ENCODE peak calls at places on chromosomes 4 and X, in eight cellular contexts. M is T-cell; L is naive thymus-derived CD4-positive, alpha-beta T cell; Z is Peyer's patch; Q is upper lobe of right lung; A is GM12865; F is progenitor cell of endocrine pancreas; N is activated T-cell treated with anti-CD3 and anti-CD28 coated beads for 1 hour. P is an unnamed sample.

GRCh38 chr4:139176299-139177048 is 544 bp downstream of the ELF2 start:
- DNase-seq in N (peak), Z (peak), Q (peak), A (peak), M (peak), F (peak), L (peak), P (peak)

GRCh38 chr4:70969076-70969475 is 24.4 kb upstream of the DCK start:
- DNase-seq in Z (no peak), Q (no peak), A (no peak), N (no peak), F (no peak), M (no peak), L (no peak), P (no peak)

GRCh38 chrX:115592997-115593734 is 32.2 kb downstream of the PLS3 start:
- DNase-seq in N (no peak), Q (no peak), Z (no peak), L (no peak), A (no peak), F (no peak), M (no peak), P (no peak)

GRCh38 chrX:119155416-119156035 is 27.9 kb upstream of the KIAA1210 start:
- DNase-seq in F (no peak), A (no peak), Q (no peak), Z (no peak), M (no peak), N (no peak), L (no peak), P (no peak)

GRCh38 chrX:107632291-107632690 is 4.0 kb downstream of the PRPS1 start:
- DNase-seq in N (no peak), L (no peak), F (no peak), M (no peak), A (no peak), Z (no peak), Q (no peak), P (no peak)

GRCh38 chr4:170990989-170991589 is 822.1 kb upstream of the GALNTL6 start:
- DNase-seq in Z (no peak), N (no peak), L (no peak), F (peak), Q (no peak), M (no peak), A (peak), P (no peak)

GRCh38 chrX:36087366-36087765 is 167.8 kb downstream of the CFAP47 start:
- DNase-seq in Z (no peak), L (no peak), A (no peak), N (no peak), M (no peak), F (no peak), Q (no peak), P (no peak)

GRCh38 chrX:22952011-22952410 is 47.7 kb upstream of the DDX53 start:
- DNase-seq in Z (no peak), F (no peak), N (no peak), M (no peak), L (no peak), Q (no peak), A (no peak), P (no peak)

GRCh38 chr4:173752610-173753009 is 222.6 kb upstream of the HAND2 start:
- DNase-seq in F (no peak), L (no peak), A (peak), Q (no peak), Z (no peak), M (no peak), N (no peak), P (no peak)

GRCh38 chr4:130486186-130486585 is 1390.2 kb downstream of the C4orf33 start:
- DNase-seq in Q (no peak), L (no peak), F (no peak), A (no peak), N (no peak), M (no peak), Z (no peak), P (no peak)

GRCh38 chr4:128468485-128468989 is 180.9 kb upstream of the PGRMC2 start:
- DNase-seq in Z (no peak), Q (no peak), L (no peak), A (no peak), F (no peak), M (no peak), N (no peak), P (no peak)

GRCh38 chr4:185145572-185145971 is 2.5 kb downstream of the SLC25A4 start:
- DNase-seq in F (no peak), M (no peak), N (no peak), A (no peak), Q (no peak), L (no peak), Z (no peak), P (no peak)

GRCh38 chrX:1598021-1598875 is 6.8 kb downstream of the AKAP17A start:
- DNase-seq in F (no peak), L (no peak), N (no peak), Z (no peak), A (no peak), Q (peak), M (no peak), P (peak)

GRCh38 chr4:116320859-116321258 is 764.5 kb downstream of the TRAM1L1 start:
- DNase-seq in F (no peak), M (no peak), Q (no peak), L (no peak), N (no peak), Z (no peak), A (no peak), P (no peak)

GRCh38 chr4:128566688-128567087 is 242.8 kb upstream of the JADE1 start:
- DNase-seq in F (no peak), Q (no peak), L (no peak), A (no peak), N (no peak), M (no peak), Z (no peak), P (no peak)

GRCh38 chrX:40845331-40845911 is 110.1 kb upstream of the MED14 start:
- DNase-seq in N (no peak), M (no peak), A (no peak), Z (no peak), Q (no peak), F (no peak), L (no peak), P (no peak)

GRCh38 chr4:175419120-175419774 is 392.8 kb downstream of the GPM6A start:
- DNase-seq in Q (no peak), A (no peak), M (no peak), Z (no peak), N (no peak), L (no peak), F (no peak), P (no peak)

GRCh38 chr4:120839624-120839973 is 82.9 kb downstream of the PRDM5 start:
- DNase-seq in Q (peak), Z (no peak), N (no peak), L (no peak), A (no peak), M (no peak), F (no peak), P (no peak)

P was measured in mesenteric fat pad.